ENCODE peak calls at places on chromosomes 13 and 19, in eight cellular contexts. N is iPS DF 6.9, X is right cardiac atrium, V is aorta, P is K562, K is mucosa of descending colon, H is MM.1S, C is body of pancreas. Z is an unnamed sample. For H3K4me1, the result is how much of the 10 kb centered on the place peaks cover.

GRCh38 chr19:51375504-51376221 is 3.2 kb upstream of the NKG7 start:
- DNase-seq in N (no peak), X (no peak), V (no peak), P (no peak), K (no peak), H (no peak), C (no peak), Z (no peak)

GRCh38 chr19:49890349-49891311 is 6.1 kb downstream of the IL4I1 start:
- DNase-seq in N (no peak), X (no peak), V (no peak), P (peak), K (peak), H (peak), C (no peak), Z (peak)

GRCh38 chr19:45444318-45445041 is 20.8 kb upstream of the ERCC1 start:
- DNase-seq in N (no peak), X (peak), V (peak), P (peak), K (peak), H (peak), C (peak), Z (peak)

GRCh38 chr19:4386038-4386782 is 14.1 kb downstream of the SH3GL1 start:
- DNase-seq in N (no peak), X (no peak), V (no peak), P (no peak), K (no peak), H (no peak), C (no peak), Z (no peak)

GRCh38 chr19:294341-294818 is 3.2 kb upstream of the PLPP2 start:
- DNase-seq in N (no peak), X (no peak), V (no peak), P (no peak), K (no peak), H (peak), C (no peak), Z (no peak)

GRCh38 chr13:76019421-76020044 is 383.4 kb downstream of the LMO7 start:
- DNase-seq in N (peak), X (no peak), V (no peak), P (no peak), K (peak), H (no peak), C (no peak), Z (peak)

GRCh38 chr13:35293579-35293978 is 182.9 kb downstream of the MAB21L1 start:
- DNase-seq in N (no peak), X (no peak), V (no peak), P (no peak), K (no peak), H (no peak), C (no peak), Z (no peak)

GRCh38 chr13:87674143-87674772 is 3.1 kb downstream of the SLITRK5 start:
- DNase-seq in N (no peak), X (no peak), V (no peak), P (no peak), K (no peak), H (no peak), C (no peak), Z (no peak)

GRCh38 chr13:104586010-104586746 is 1520.0 kb upstream of the SLC10A2 start:
- DNase-seq in N (no peak), X (no peak), V (no peak), P (no peak), K (no peak), H (no peak), C (peak), Z (no peak)

GRCh38 chr13:22428188-22428828 is 752.5 kb upstream of the SGCG start:
- DNase-seq in N (no peak), X (peak), V (no peak), P (peak), K (no peak), H (no peak), C (peak), Z (no peak)

GRCh38 chr19:30552593-30552992 is 180.4 kb downstream of the ZNF536 start:
- DNase-seq in N (no peak), X (no peak), V (no peak), P (no peak), K (no peak), H (no peak), C (no peak), Z (no peak)

GRCh38 chr19:10069046-10069445 is 17.1 kb upstream of the SHFL start:
- DNase-seq in N (no peak), X (no peak), V (no peak), P (peak), K (no peak), H (no peak), C (no peak), Z (no peak)

GRCh38 chr19:4007836-4008539 is 452 bp downstream of the PIAS4 start:
- DNase-seq in N (no peak), X (no peak), V (no peak), P (peak), K (peak), H (peak), C (no peak), Z (no peak)

GRCh38 chr19:3866798-3867638 is 1.8 kb downstream of the ZFR2 start:
- DNase-seq in N (no peak), X (no peak), V (no peak), P (no peak), K (no peak), H (no peak), C (no peak), Z (no peak)

GRCh38 chr13:44149821-44150220 is 223.8 kb upstream of the SERP2 start:
- DNase-seq in N (no peak), X (no peak), V (no peak), P (no peak), K (no peak), H (no peak), C (no peak), Z (no peak)

GRCh38 chr13:60611523-60611922 is 214.5 kb downstream of the TDRD3 start:
- DNase-seq in N (no peak), X (no peak), V (no peak), P (no peak), K (no peak), H (no peak), C (no peak), Z (no peak)

GRCh38 chr19:15379996-15380647 is 535 bp upstream of the AKAP8 start:
- DNase-seq in N (peak), X (peak), V (no peak), P (peak), K (peak), H (peak), C (peak), Z (peak)

GRCh38 chr13:75533866-75534265 is 3.8 kb downstream of the COMMD6 start:
- DNase-seq in N (no peak), X (no peak), V (no peak), P (no peak), K (no peak), H (no peak), C (no peak), Z (no peak)

GRCh38 chr19:41933131-41933458 is 4.8 kb upstream of the ERFL start:
- DNase-seq in N (no peak), X (no peak), V (no peak), P (no peak), K (no peak), H (no peak), C (no peak), Z (no peak)

GRCh38 chr13:93776936-93777335 is 550.3 kb downstream of the GPC6 start:
- DNase-seq in N (no peak), X (no peak), V (no peak), P (no peak), K (no peak), H (no peak), C (no peak), Z (no peak)

GRCh38 chr19:37997911-37998344 is 90.9 kb downstream of the SIPA1L3 start:
- DNase-seq in N (no peak), X (peak), V (peak), P (no peak), K (no peak), H (no peak), C (no peak), Z (no peak)

GRCh38 chr19:1134431-1134830 is 30.6 kb downstream of the GPX4 start:
- DNase-seq in N (no peak), X (no peak), V (no peak), P (no peak), K (no peak), H (no peak), C (no peak), Z (no peak)

GRCh38 chr19:55432355-55432959 is 10.6 kb downstream of the SHISA7 start:
- DNase-seq in N (no peak), X (no peak), V (no peak), P (no peak), K (no peak), H (no peak), C (no peak), Z (no peak)

GRCh38 chr13:33004454-33004853 is 11.8 kb upstream of the KL start:
- DNase-seq in N (no peak), X (peak), V (peak), P (no peak), K (no peak), H (no peak), C (peak), Z (peak)

GRCh38 chr13:84570831-84571230 is 688.6 kb upstream of the SLITRK1 start:
- DNase-seq in N (no peak), X (no peak), V (no peak), P (no peak), K (no peak), H (no peak), C (no peak), Z (no peak)

GRCh38 chr13:29480893-29481525 is 114.5 kb downstream of the SLC7A1 start:
- DNase-seq in N (no peak), X (no peak), V (no peak), P (no peak), K (no peak), H (no peak), C (no peak), Z (no peak)

GRCh38 chr19:16327911-16328823 is 3.5 kb downstream of the KLF2 start:
- DNase-seq in N (no peak), X (peak), V (peak), P (no peak), K (peak), H (no peak), C (peak), Z (no peak)

GRCh38 chr13:21022056-21022693 is 39.2 kb downstream of the LATS2 start:
- DNase-seq in N (no peak), X (no peak), V (no peak), P (no peak), K (no peak), H (no peak), C (no peak), Z (no peak)

GRCh38 chr13:73961181-73961580 is 173.0 kb downstream of the KLF12 start:
- DNase-seq in N (no peak), X (no peak), V (no peak), P (no peak), K (no peak), H (peak), C (no peak), Z (no peak)

GRCh38 chr19:13795595-13796300 is 505 bp downstream of the ZSWIM4 start:
- DNase-seq in N (no peak), X (no peak), V (no peak), P (peak), K (no peak), H (no peak), C (peak), Z (no peak)

GRCh38 chr19:13902993-13903555 is 2.8 kb downstream of the BRME1 start:
- DNase-seq in N (no peak), X (no peak), V (no peak), P (no peak), K (no peak), H (peak), C (no peak), Z (peak)

GRCh38 chr13:113029487-113030258 is 60.7 kb downstream of the MCF2L start:
- DNase-seq in N (no peak), X (no peak), V (no peak), P (peak), K (peak), H (peak), C (peak), Z (peak)

GRCh38 chr13:113216165-113217056 is 7.0 kb downstream of the CUL4A start:
- DNase-seq in N (no peak), X (peak), V (no peak), P (peak), K (no peak), H (no peak), C (peak), Z (peak)

GRCh38 chr19:29668746-29669609 is 3.7 kb downstream of the PLEKHF1 start:
- DNase-seq in N (no peak), X (peak), V (no peak), P (peak), K (no peak), H (no peak), C (no peak), Z (no peak)

GRCh38 chr13:48961379-48961778 is 14.3 kb upstream of the FNDC3A start:
- DNase-seq in N (no peak), X (no peak), V (no peak), P (no peak), K (no peak), H (no peak), C (no peak), Z (no peak)
- H3K4me1 ChIP-seq in N (under half), X (under half), V (under half), P (under half), K (under half), H (under half), C (under half), Z (under half)

DNA sequence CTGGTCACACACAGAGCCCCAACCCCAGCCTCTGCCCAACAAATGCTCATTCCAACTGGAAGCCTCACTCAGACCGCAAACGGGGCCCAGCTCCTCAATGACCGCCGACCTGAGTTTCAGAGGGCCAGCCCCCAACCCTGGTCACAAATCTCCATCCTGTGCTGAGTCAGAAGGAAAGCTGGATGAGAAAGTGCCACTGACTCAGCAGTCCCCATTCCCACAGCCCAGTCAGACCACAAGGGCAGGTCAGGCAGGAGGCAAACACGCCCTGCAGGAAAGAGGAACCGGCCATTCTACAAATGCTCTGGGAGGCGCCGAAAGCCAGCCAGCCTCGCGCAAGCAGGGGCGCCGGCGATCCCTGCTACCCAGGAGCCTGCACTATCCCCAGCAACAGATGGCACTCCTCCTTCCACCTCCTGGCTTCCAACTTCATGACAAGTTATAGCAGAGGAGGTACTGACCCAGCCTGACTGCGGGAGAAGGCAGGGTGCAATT is 14.1 kb upstream of the PRKD2 start:
- DNase-seq in N (no peak), X (no peak), V (peak), P (peak), K (no peak), H (no peak), C (peak), Z (no peak)
- H3K4me1 ChIP-seq in N (under half), X (under half), V (under half), P (under half), K (under half), H (under half), C (under half), Z (under half)

DNA sequence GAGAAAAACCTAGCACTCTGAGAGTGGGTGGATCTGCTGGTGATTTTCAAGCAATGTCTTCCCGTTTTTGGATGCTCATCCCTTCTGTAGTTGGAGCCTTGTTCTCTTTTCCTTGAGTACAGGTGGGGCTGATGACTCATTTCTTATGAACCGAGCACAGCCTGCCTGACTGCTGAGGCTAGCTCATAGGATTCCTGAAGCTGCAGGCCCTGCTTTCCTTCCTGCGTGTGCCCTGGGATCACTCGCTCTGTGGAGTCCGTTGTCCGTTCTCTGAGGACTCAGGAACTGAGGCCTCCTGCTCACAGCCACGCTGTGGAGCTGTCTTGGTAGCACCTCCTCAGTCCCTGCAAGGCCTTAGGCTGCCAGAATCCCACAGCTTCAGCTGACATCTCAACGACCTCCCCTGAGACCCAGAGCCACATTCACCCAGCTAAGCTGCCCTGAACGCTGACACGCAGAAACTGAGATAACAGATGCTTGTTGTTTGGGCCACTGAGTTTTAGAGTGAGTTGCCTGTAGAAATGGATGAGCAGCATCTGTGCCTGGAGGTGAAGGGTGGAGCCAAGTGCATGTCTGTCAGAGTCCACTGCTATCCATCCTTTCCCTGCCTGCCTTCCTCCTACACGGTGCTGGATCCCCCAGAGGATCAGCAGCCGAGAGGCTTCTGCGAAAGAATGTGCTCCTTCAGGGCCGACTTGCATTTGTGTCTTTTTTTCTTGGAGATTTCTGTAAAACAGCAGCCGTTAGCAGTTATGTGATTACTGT is 73.0 kb downstream of the ARHGEF7 start:
- DNase-seq in N (no peak), X (no peak), V (no peak), P (no peak), K (no peak), H (no peak), C (no peak), Z (no peak)
- H3K4me1 ChIP-seq in N (under half), X (under half), V (under half), P (under half), K (under half), H (under half), C (under half), Z (under half)

GRCh38 chr13:25879466-25879865 is 172.3 kb downstream of the SHISA2 start:
- DNase-seq in N (no peak), X (no peak), V (no peak), P (no peak), K (no peak), H (no peak), C (no peak), Z (no peak)

GRCh38 chr13:25881136-25881926 is 170.5 kb downstream of the SHISA2 start:
- DNase-seq in N (no peak), X (no peak), V (no peak), P (no peak), K (no peak), H (no peak), C (no peak), Z (no peak)

GRCh38 chr13:25881946-25882574 is 169.8 kb downstream of the SHISA2 start:
- DNase-seq in N (no peak), X (no peak), V (no peak), P (no peak), K (no peak), H (no peak), C (no peak), Z (peak)

GRCh38 chr13:25885418-25885817 is 166.4 kb downstream of the SHISA2 start:
- DNase-seq in N (no peak), X (no peak), V (no peak), P (no peak), K (no peak), H (no peak), C (no peak), Z (no peak)

DNA sequence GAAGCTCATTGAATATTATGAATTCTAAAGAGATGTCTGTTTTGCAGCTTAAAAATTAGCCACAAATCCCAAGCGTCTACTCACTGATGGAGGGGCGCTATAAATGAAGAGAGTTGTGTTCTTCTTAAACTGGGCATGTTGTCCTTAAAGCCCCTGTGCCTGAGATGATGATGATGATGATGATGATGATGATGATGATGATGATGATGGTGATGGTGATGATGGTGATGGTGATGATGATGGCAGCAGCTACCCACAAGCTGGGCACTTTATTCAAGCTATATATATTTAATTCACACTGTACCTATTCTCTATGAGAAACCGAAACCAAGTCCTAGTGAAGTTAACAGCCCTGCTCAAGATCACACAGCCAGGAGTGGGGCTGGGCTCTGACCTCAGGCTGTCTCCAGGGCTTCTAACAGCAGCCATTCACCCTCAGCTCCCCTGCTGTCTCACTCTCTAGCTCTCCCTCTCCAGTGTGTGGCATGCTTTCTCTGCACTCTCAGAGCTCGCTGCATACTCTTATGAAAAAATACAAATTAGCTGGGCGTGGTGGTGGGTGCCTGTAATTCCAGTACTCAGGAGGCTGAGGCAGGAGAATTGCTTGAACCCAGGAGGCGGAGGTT is 169.0 kb downstream of the SHISA2 start:
- DNase-seq in N (no peak), X (no peak), V (no peak), P (no peak), K (no peak), H (peak), C (no peak), Z (no peak)
- H3K4me1 ChIP-seq in N (under half), X (under half), V (under half), P (under half), K (under half), H (under half), C (under half), Z (under half)

GRCh38 chr19:2528543-2529173 is 52.7 kb downstream of the GADD45B start:
- DNase-seq in N (no peak), X (no peak), V (peak), P (no peak), K (no peak), H (no peak), C (no peak), Z (no peak)
- H3K4me1 ChIP-seq in N (under half), X (under half), V (under half), P (under half), K (under half), H (under half), C (under half), Z (under half)

GRCh38 chr13:42478531-42479156 is 95.3 kb upstream of the TNFSF11 start:
- DNase-seq in N (peak), X (no peak), V (no peak), P (no peak), K (no peak), H (no peak), C (no peak), Z (no peak)
- H3K4me1 ChIP-seq in N (under half), X (under half), V (under half), P (under half), K (under half), H (under half), C (under half), Z (under half)

GRCh38 chr19:58556633-58557252 is 1.7 kb downstream of the UBE2M start:
- DNase-seq in N (no peak), X (no peak), V (peak), P (no peak), K (no peak), H (no peak), C (no peak), Z (no peak)
- H3K4me1 ChIP-seq in N (under half), X (under half), V (under half), P (under half), K (under half), H (under half), C (half or more), Z (under half)

GRCh38 chr13:46643165-46643777 is 90.3 kb downstream of the LRCH1 start:
- DNase-seq in N (no peak), X (no peak), V (no peak), P (no peak), K (no peak), H (no peak), C (no peak), Z (no peak)

GRCh38 chr13:46639033-46639981 is 86.3 kb downstream of the LRCH1 start:
- DNase-seq in N (no peak), X (no peak), V (no peak), P (no peak), K (no peak), H (no peak), C (no peak), Z (no peak)

GRCh38 chr13:46641274-46642081 is 88.5 kb downstream of the LRCH1 start:
- DNase-seq in N (no peak), X (peak), V (no peak), P (no peak), K (no peak), H (no peak), C (no peak), Z (no peak)

GRCh38 chr13:46640843-46641242 is 87.9 kb downstream of the LRCH1 start:
- DNase-seq in N (no peak), X (no peak), V (peak), P (no peak), K (no peak), H (no peak), C (no peak), Z (no peak)

DNA sequence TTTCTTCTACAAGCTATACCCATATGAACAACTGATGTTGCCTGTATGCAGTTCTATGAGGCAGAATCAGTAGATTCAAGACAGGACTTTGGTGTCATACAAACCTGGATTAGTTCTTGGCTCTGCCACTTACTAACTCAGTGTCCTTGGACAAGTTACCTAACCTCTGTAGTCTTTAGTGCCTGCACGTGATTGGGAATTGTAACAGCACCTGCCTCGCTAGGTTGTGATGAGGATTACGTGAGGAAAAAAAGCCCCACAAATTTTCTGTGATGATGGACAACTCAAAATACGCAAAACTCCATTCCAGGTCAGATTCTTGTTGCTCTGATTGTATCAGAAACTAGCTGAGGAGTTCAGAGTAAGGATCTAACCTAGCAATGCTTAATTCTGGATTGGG is 89.3 kb downstream of the LRCH1 start:
- DNase-seq in N (no peak), X (no peak), V (no peak), P (no peak), K (no peak), H (no peak), C (no peak), Z (no peak)
- H3K4me1 ChIP-seq in N (under half), X (under half), V (under half), P (under half), K (under half), H (under half), C (under half), Z (under half)